ENCODE peak calls at places on chromosomes 2 and 18, in seven cellular contexts. Z, V, W, I, M, U and G are unnamed samples.

GRCh38 chr2:237178396-237178795 is 92.7 kb downstream of the COPS8 start:
- DNase-seq in Z (no peak), V (no peak), W (no peak), I (no peak), M (no peak), U (no peak), G (no peak)

GRCh38 chr2:25615920-25616319 is 57.5 kb downstream of the DTNB start:
- DNase-seq in Z (no peak), V (no peak), W (no peak), I (no peak), M (no peak), U (no peak), G (no peak)

GRCh38 chr2:3827673-3828575 is 124.5 kb downstream of the DCDC2C start:
- DNase-seq in Z (no peak), V (peak), W (no peak), I (peak), M (no peak), U (no peak), G (peak)

GRCh38 chr2:231601356-231602229 is 8.9 kb downstream of the TEX44 start:
- DNase-seq in Z (peak), V (peak), W (peak), I (peak), M (no peak), U (peak), G (peak)

GRCh38 chr2:45913539-45913938 is 262.1 kb downstream of the PRKCE start:
- DNase-seq in Z (no peak), V (no peak), W (no peak), I (no peak), M (no peak), U (no peak), G (no peak)

GRCh38 chr2:1790996-1791395 is 46.7 kb upstream of the PXDN start:
- DNase-seq in Z (no peak), V (no peak), W (no peak), I (no peak), M (no peak), U (no peak), G (no peak)

GRCh38 chr2:240214790-240215675 is 74.6 kb upstream of the OTOS start:
- DNase-seq in Z (no peak), V (no peak), W (no peak), I (no peak), M (no peak), U (no peak), G (no peak)

GRCh38 chr2:23457990-23458689 is 73.2 kb downstream of the KLHL29 start:
- DNase-seq in Z (no peak), V (no peak), W (no peak), I (no peak), M (no peak), U (no peak), G (no peak)

GRCh38 chr2:120439067-120439368 is 93.1 kb downstream of the INHBB start:
- DNase-seq in Z (no peak), V (no peak), W (no peak), I (no peak), M (no peak), U (no peak), G (no peak)

GRCh38 chr2:217755027-217755756 is 247.6 kb downstream of the TNS1 start:
- DNase-seq in Z (no peak), V (no peak), W (no peak), I (no peak), M (no peak), U (no peak), G (no peak)

GRCh38 chr2:232981767-232982360 is 31.2 kb downstream of the NGEF start:
- DNase-seq in Z (peak), V (no peak), W (no peak), I (no peak), M (no peak), U (no peak), G (no peak)

GRCh38 chr2:44477657-44478414 is 116.1 kb downstream of the CAMKMT start:
- DNase-seq in Z (no peak), V (no peak), W (no peak), I (no peak), M (no peak), U (no peak), G (no peak)

GRCh38 chr2:86283461-86284030 is 53.9 kb downstream of the REEP1 start:
- DNase-seq in Z (no peak), V (no peak), W (no peak), I (no peak), M (no peak), U (no peak), G (no peak)

GRCh38 chr2:37378411-37378810 is 34.0 kb downstream of the QPCT start:
- DNase-seq in Z (peak), V (no peak), W (peak), I (no peak), M (no peak), U (peak), G (no peak)

GRCh38 chr2:37629529-37629928 is 41.9 kb downstream of the CDC42EP3 start:
- DNase-seq in Z (no peak), V (no peak), W (no peak), I (no peak), M (no peak), U (no peak), G (no peak)

GRCh38 chr2:114039681-114040080 is 149.8 kb downstream of the ACTR3 start:
- DNase-seq in Z (no peak), V (no peak), W (no peak), I (no peak), M (no peak), U (no peak), G (no peak)

GRCh38 chr2:205848601-205849000 is 166.3 kb downstream of the NRP2 start:
- DNase-seq in Z (no peak), V (no peak), W (no peak), I (no peak), M (no peak), U (no peak), G (no peak)

GRCh38 chr2:170953976-170954375 is 24.9 kb downstream of the GORASP2 start:
- DNase-seq in Z (no peak), V (no peak), W (no peak), I (no peak), M (no peak), U (no peak), G (no peak)

GRCh38 chr2:24214880-24215279 is 40.0 kb downstream of the FAM228A start:
- DNase-seq in Z (no peak), V (no peak), W (no peak), I (no peak), M (peak), U (no peak), G (no peak)

GRCh38 chr2:230346921-230347533 is 20.0 kb downstream of the SP140L start:
- DNase-seq in Z (no peak), V (no peak), W (no peak), I (no peak), M (no peak), U (no peak), G (no peak)

GRCh38 chr18:12005542-12006487 is 24.5 kb downstream of the IMPA2 start:
- DNase-seq in Z (no peak), V (no peak), W (no peak), I (no peak), M (no peak), U (no peak), G (no peak)
- TF ChIP-seq JUND in Z (no peak), V (no peak), W (no peak), I (no peak), M (no peak), U (no peak), G (no peak)

GRCh38 chr2:192145496-192145895 is 49.2 kb downstream of the TMEFF2 start:
- DNase-seq in Z (no peak), V (no peak), W (no peak), I (no peak), M (no peak), U (no peak), G (no peak)
- TF ChIP-seq JUND in Z (no peak), V (no peak), W (no peak), I (no peak), M (no peak), U (no peak), G (no peak)

GRCh38 chr18:68494802-68495560 is 219.9 kb downstream of the TMX3 start:
- DNase-seq in Z (no peak), V (no peak), W (no peak), I (no peak), M (no peak), U (no peak), G (no peak)
- TF ChIP-seq JUND in Z (no peak), V (no peak), W (no peak), I (peak), M (no peak), U (no peak), G (no peak)

DNA sequence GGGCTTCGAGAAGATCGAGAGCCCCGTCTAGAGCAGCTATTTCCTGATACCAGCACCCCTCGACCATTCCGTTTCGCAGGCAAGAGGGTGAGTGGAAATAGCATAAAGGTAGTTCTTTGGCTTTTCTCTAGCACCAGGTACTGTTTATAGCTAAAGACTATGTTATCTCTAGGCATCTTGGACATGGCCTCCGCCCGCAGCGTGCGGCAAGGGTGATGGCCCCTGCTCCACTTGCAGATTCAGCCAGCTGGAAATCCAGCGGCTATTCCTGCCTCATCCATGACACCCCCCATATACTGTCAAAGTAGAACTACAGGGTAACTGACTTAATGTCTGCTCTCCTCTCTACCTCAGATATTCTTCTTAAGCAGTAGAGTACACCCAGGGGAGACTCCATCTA is 3.3 kb downstream of the AGBL5 start:
- DNase-seq in Z (no peak), V (no peak), W (no peak), I (no peak), M (no peak), U (no peak), G (no peak)
- TF ChIP-seq JUND in Z (no peak), V (no peak), W (no peak), I (no peak), M (no peak), U (no peak), G (no peak)

GRCh38 chr18:60965856-60966255 is 367.4 kb upstream of the CDH20 start:
- DNase-seq in Z (no peak), V (no peak), W (no peak), I (no peak), M (no peak), U (no peak), G (no peak)

GRCh38 chr18:60962629-60963028 is 370.6 kb upstream of the CDH20 start:
- DNase-seq in Z (no peak), V (no peak), W (no peak), I (no peak), M (no peak), U (no peak), G (no peak)

GRCh38 chr18:60966876-60967275 is 366.4 kb upstream of the CDH20 start:
- DNase-seq in Z (no peak), V (no peak), W (no peak), I (no peak), M (no peak), U (no peak), G (no peak)
- TF ChIP-seq JUND in Z (no peak), V (no peak), W (no peak), I (no peak), M (no peak), U (no peak), G (no peak)

GRCh38 chr18:74623047-74623816 is 25.6 kb downstream of the ZNF407 start:
- DNase-seq in Z (no peak), V (no peak), W (peak), I (no peak), M (no peak), U (no peak), G (no peak)
- TF ChIP-seq JUND in Z (no peak), V (no peak), W (no peak), I (no peak), M (no peak), U (no peak), G (no peak)

GRCh38 chr2:11753886-11754704 is 7.7 kb downstream of the LPIN1 start:
- DNase-seq in Z (no peak), V (peak), W (no peak), I (peak), M (peak), U (no peak), G (no peak)
- TF ChIP-seq JUND in Z (no peak), V (no peak), W (peak), I (peak), M (no peak), U (no peak), G (no peak)

GRCh38 chr2:109409347-109410020 is 204.3 kb downstream of the SEPTIN10 start:
- DNase-seq in Z (no peak), V (no peak), W (no peak), I (no peak), M (no peak), U (no peak), G (no peak)

GRCh38 chr2:109410021-109410815 is 203.5 kb downstream of the SEPTIN10 start:
- DNase-seq in Z (no peak), V (no peak), W (no peak), I (no peak), M (no peak), U (no peak), G (no peak)

GRCh38 chr2:109405833-109406232 is 207.9 kb downstream of the SEPTIN10 start:
- DNase-seq in Z (no peak), V (no peak), W (no peak), I (no peak), M (no peak), U (no peak), G (no peak)

GRCh38 chr2:109406301-109406700 is 207.5 kb downstream of the SEPTIN10 start:
- DNase-seq in Z (no peak), V (no peak), W (no peak), I (no peak), M (no peak), U (no peak), G (no peak)

GRCh38 chr2:109407401-109408335 is 206.1 kb downstream of the SEPTIN10 start:
- DNase-seq in Z (no peak), V (no peak), W (no peak), I (no peak), M (no peak), U (no peak), G (peak)
- TF ChIP-seq JUND in Z (no peak), V (no peak), W (no peak), I (no peak), M (no peak), U (no peak), G (no peak)

GRCh38 chr18:32714571-32715148 is 58.2 kb downstream of the KLHL14 start:
- DNase-seq in Z (peak), V (peak), W (peak), I (peak), M (peak), U (peak), G (peak)
- TF ChIP-seq JUND in Z (no peak), V (no peak), W (no peak), I (no peak), M (no peak), U (no peak), G (no peak)